ENCODE peak calls at places on chromosomes 1 and 21, in four cellular contexts. One of them, this sample, is unnamed.

GRCh38 chr1:51898090-51898734 is 19.7 kb upstream of the NRDC start:
- DNase-seq in head of caudate nucleus: no peak
- DNase-seq in kidney glomerular epithelial cell: peak
- DNase-seq in progenitor cell of endocrine pancreas: no peak
- DNase-seq in this sample: no peak

GRCh38 chr1:114092118-114092517 is 61.6 kb downstream of the SYT6 start:
- DNase-seq in kidney glomerular epithelial cell: no peak
- DNase-seq in head of caudate nucleus: no peak
- DNase-seq in progenitor cell of endocrine pancreas: no peak
- DNase-seq in this sample: no peak

GRCh38 chr21:17463441-17463840 is 49.4 kb upstream of the CXADR start:
- DNase-seq in kidney glomerular epithelial cell: peak
- DNase-seq in progenitor cell of endocrine pancreas: no peak
- DNase-seq in head of caudate nucleus: no peak
- DNase-seq in this sample: no peak

GRCh38 chr1:68917456-68917855 is 420.6 kb upstream of the DEPDC1 start:
- DNase-seq in progenitor cell of endocrine pancreas: no peak
- DNase-seq in kidney glomerular epithelial cell: no peak
- DNase-seq in head of caudate nucleus: no peak
- DNase-seq in this sample: no peak

GRCh38 chr1:81967957-81968356 is 167.2 kb downstream of the ADGRL2 start:
- DNase-seq in head of caudate nucleus: no peak
- DNase-seq in progenitor cell of endocrine pancreas: no peak
- DNase-seq in kidney glomerular epithelial cell: no peak
- DNase-seq in this sample: no peak

GRCh38 chr1:212635141-212635601 is 26.6 kb downstream of the ATF3 start:
- DNase-seq in progenitor cell of endocrine pancreas: no peak
- DNase-seq in kidney glomerular epithelial cell: no peak
- DNase-seq in head of caudate nucleus: no peak
- DNase-seq in this sample: no peak

GRCh38 chr1:8627728-8628127 is 189.7 kb downstream of the RERE start:
- DNase-seq in progenitor cell of endocrine pancreas: no peak
- DNase-seq in kidney glomerular epithelial cell: no peak
- DNase-seq in head of caudate nucleus: no peak
- DNase-seq in this sample: no peak

GRCh38 chr21:14737922-14738321 is 191.8 kb upstream of the SAMSN1 start:
- DNase-seq in kidney glomerular epithelial cell: peak
- DNase-seq in head of caudate nucleus: no peak
- DNase-seq in progenitor cell of endocrine pancreas: no peak
- DNase-seq in this sample: peak

GRCh38 chr1:36440044-36440443 is 10.2 kb downstream of the OSCP1 start:
- DNase-seq in progenitor cell of endocrine pancreas: no peak
- DNase-seq in kidney glomerular epithelial cell: no peak
- DNase-seq in head of caudate nucleus: no peak
- DNase-seq in this sample: no peak

GRCh38 chr21:43290529-43291346 is 121.9 kb downstream of the CRYAA start:
- DNase-seq in head of caudate nucleus: no peak
- DNase-seq in kidney glomerular epithelial cell: no peak
- DNase-seq in progenitor cell of endocrine pancreas: no peak
- DNase-seq in this sample: no peak

GRCh38 chr1:230231739-230232075 is 164.7 kb downstream of the GALNT2 start:
- DNase-seq in head of caudate nucleus: no peak
- DNase-seq in kidney glomerular epithelial cell: no peak
- DNase-seq in progenitor cell of endocrine pancreas: no peak
- DNase-seq in this sample: no peak

GRCh38 chr1:236039736-236040670 is 24.9 kb downstream of the NID1 start:
- DNase-seq in head of caudate nucleus: no peak
- DNase-seq in kidney glomerular epithelial cell: no peak
- DNase-seq in progenitor cell of endocrine pancreas: no peak
- DNase-seq in this sample: no peak

GRCh38 chr1:178098262-178098661 is 4.4 kb downstream of the RASAL2 start:
- DNase-seq in head of caudate nucleus: no peak
- DNase-seq in progenitor cell of endocrine pancreas: no peak
- DNase-seq in kidney glomerular epithelial cell: no peak
- DNase-seq in this sample: no peak

GRCh38 chr1:208100906-208101305 is 143.3 kb downstream of the PLXNA2 start:
- DNase-seq in progenitor cell of endocrine pancreas: no peak
- DNase-seq in head of caudate nucleus: no peak
- DNase-seq in kidney glomerular epithelial cell: no peak
- DNase-seq in this sample: no peak

This sample was measured in CD8-positive, alpha-beta memory T cell.